ENCODE peak calls at places on chromosomes 3 and 15, in seven cellular contexts. Y, I, J, W, U, N and H are unnamed samples.
A peak's percentile ranks its signal among the peaks of the same experiment; 100 is the strongest.

GRCh38 chr15:36390491-36390890 is 188.9 kb upstream of the CDIN1 start:
- DNase-seq in Y (no peak), I (no peak), J (no peak), W (no peak), U (no peak), N (no peak), H (no peak)

GRCh38 chr3:197026481-197026866 is 3.1 kb downstream of the MELTF start:
- DNase-seq in Y (peak; percentile 43), I (no peak), J (no peak), W (no peak), U (no peak), N (no peak), H (no peak)

GRCh38 chr3:138964264-138964663 is 17.2 kb downstream of the FOXL2NB start:
- DNase-seq in Y (no peak), I (no peak), J (no peak), W (no peak), U (no peak), N (no peak), H (no peak)

GRCh38 chr3:69842789-69843188 is 103.5 kb downstream of the MITF start:
- DNase-seq in Y (no peak), I (no peak), J (no peak), W (no peak), U (no peak), N (no peak), H (no peak)

GRCh38 chr15:24954783-24955548 is at the start of the genes SNRPN and SNURF:
- DNase-seq in Y (peak; percentile 78), I (peak; percentile 83), J (peak; percentile 78), W (peak; percentile 85), U (peak; percentile 12), N (peak; percentile 79), H (peak; percentile 56)

GRCh38 chr3:39810647-39811161 is 1.3 kb downstream of the MYRIP start:
- DNase-seq in Y (no peak), I (peak; percentile 39), J (no peak), W (no peak), U (no peak), N (peak; percentile 32), H (no peak)

GRCh38 chr3:134643150-134643675 is 7.6 kb downstream of the KY start:
- DNase-seq in Y (peak; percentile 37), I (no peak), J (no peak), W (no peak), U (no peak), N (peak; percentile 25), H (no peak)

GRCh38 chr15:86231864-86232801 is 152.5 kb downstream of the AGBL1 start:
- DNase-seq in Y (peak; percentile 66), I (peak; percentile 75), J (no peak), W (peak; percentile 52), U (peak; percentile 8), N (peak; percentile 72), H (peak; percentile 46)

GRCh38 chr15:48073881-48074280 is 46.9 kb upstream of the SLC24A5 start:
- DNase-seq in Y (no peak), I (no peak), J (no peak), W (no peak), U (no peak), N (no peak), H (no peak)

GRCh38 chr15:101441706-101442105 is 47.8 kb downstream of the PCSK6 start:
- DNase-seq in Y (peak; percentile 22), I (no peak), J (no peak), W (no peak), U (no peak), N (no peak), H (no peak)

GRCh38 chr3:99709686-99710085 is 71.3 kb downstream of the COL8A1 start:
- DNase-seq in Y (no peak), I (no peak), J (no peak), W (no peak), U (peak; percentile 35), N (no peak), H (no peak)

GRCh38 chr3:134601539-134602439 is 49.0 kb downstream of the KY start:
- DNase-seq in Y (peak; percentile 71), I (peak; percentile 94), J (peak; percentile 70), W (peak; percentile 80), U (peak; percentile 90), N (peak; percentile 84), H (peak; percentile 85)

GRCh38 chr3:178810173-178810572 is 261.4 kb downstream of the ZMAT3 start:
- DNase-seq in Y (no peak), I (peak; percentile 29), J (no peak), W (no peak), U (no peak), N (no peak), H (no peak)

GRCh38 chr15:50304856-50305255 is 39.3 kb upstream of the HDC start:
- DNase-seq in Y (no peak), I (no peak), J (no peak), W (no peak), U (no peak), N (no peak), H (no peak)

GRCh38 chr3:61663728-61664492 is 102.5 kb downstream of the PTPRG start:
- DNase-seq in Y (peak; percentile 47), I (peak; percentile 95), J (peak; percentile 97), W (peak; percentile 2), U (peak; percentile 29), N (peak; percentile 58), H (no peak)

GRCh38 chr15:82298520-82298919 is 35.9 kb downstream of the SAXO2 start:
- DNase-seq in Y (no peak), I (no peak), J (no peak), W (no peak), U (no peak), N (no peak), H (no peak)

GRCh38 chr3:42031808-42032475 is 59.2 kb upstream of the TRAK1 start:
- DNase-seq in Y (no peak), I (peak; percentile 95), J (peak; percentile 63), W (peak; percentile 62), U (peak; percentile 70), N (no peak), H (no peak)

GRCh38 chr15:61759639-61760038 is 300.6 kb downstream of the VPS13C start:
- DNase-seq in Y (no peak), I (no peak), J (no peak), W (no peak), U (no peak), N (no peak), H (no peak)

GRCh38 chr3:38397320-38397719 is 50.7 kb downstream of the XYLB start:
- DNase-seq in Y (peak; percentile 74), I (peak; percentile 63), J (peak; percentile 47), W (peak; percentile 40), U (peak; percentile 42), N (peak; percentile 60), H (peak; percentile 54)

DNA sequence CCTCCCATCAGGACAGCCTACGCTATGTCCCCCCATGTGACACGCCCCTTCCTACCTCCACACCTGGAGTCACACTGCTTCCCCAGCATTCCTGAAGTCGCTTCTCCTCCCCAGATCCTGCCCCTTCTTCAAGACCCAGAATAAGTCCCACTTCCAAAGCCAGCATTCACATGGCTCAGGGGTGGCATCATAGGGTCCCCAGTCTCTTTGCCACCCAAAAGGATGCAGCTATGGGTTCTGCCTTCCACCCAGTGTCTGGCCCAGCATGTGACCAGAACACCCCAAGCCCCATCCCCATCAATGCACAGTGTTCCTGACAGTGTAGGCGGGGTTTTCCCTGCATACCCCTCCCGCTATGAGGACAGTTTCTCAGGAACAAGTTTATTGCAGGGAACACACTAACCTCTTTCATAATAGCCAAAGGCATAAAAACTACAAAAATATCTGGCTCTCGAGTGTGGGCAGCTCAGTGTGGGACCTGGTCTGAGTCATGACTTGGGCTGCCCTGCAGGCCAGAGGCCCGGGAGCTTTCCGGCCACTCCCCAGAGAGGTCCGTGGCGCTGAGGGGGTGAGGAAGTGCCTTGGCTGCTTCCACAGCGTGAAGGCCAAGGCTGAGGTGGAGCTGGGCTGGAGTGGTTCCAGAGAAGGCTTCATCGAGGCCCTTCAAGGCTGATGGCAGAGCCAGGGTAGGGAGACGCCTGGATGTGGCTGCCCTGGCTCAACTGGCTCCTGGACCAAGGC is 5.8 kb downstream of the ISLR start:
- DNase-seq in Y (no peak), I (no peak), J (peak; percentile 86), W (peak; percentile 84), U (peak; percentile 52), N (no peak), H (no peak)
- H3K4me1 ChIP-seq in Y (no peaks in the 10 kb centered on the region), I (no peaks in the 10 kb centered on the region), J (peaks cover 26% of the 10 kb centered on the region), W (peaks cover 65% of the 10 kb centered on the region), U (no peaks in the 10 kb centered on the region), N (no peaks in the 10 kb centered on the region), H (peaks cover 9% of the 10 kb centered on the region)

GRCh38 chr15:89907289-89907688 is 5.5 kb downstream of the ARPIN start:
- DNase-seq in Y (no peak), I (no peak), J (peak; percentile 34), W (no peak), U (no peak), N (no peak), H (no peak)
- H3K23ac ChIP-seq in Y (no peak overlapping the region), I (no peak overlapping the region), J (no peak overlapping the region), W (no peak overlapping the region), U (no peak overlapping the region), N (no peak overlapping the region), H (no peak overlapping the region)

GRCh38 chr3:155369244-155369643 is 75.8 kb upstream of the STRIT1 start:
- DNase-seq in Y (no peak), I (no peak), J (no peak), W (no peak), U (no peak), N (no peak), H (no peak)

GRCh38 chr3:155369735-155370134 is 76.3 kb upstream of the STRIT1 start:
- DNase-seq in Y (no peak), I (no peak), J (no peak), W (no peak), U (no peak), N (no peak), H (no peak)

GRCh38 chr3:155370198-155370597 is 76.7 kb upstream of the STRIT1 start:
- DNase-seq in Y (no peak), I (no peak), J (no peak), W (no peak), U (no peak), N (no peak), H (no peak)

GRCh38 chr3:155365178-155365783 is 71.8 kb upstream of the STRIT1 start:
- DNase-seq in Y (no peak), I (no peak), J (no peak), W (no peak), U (no peak), N (no peak), H (no peak)

DNA sequence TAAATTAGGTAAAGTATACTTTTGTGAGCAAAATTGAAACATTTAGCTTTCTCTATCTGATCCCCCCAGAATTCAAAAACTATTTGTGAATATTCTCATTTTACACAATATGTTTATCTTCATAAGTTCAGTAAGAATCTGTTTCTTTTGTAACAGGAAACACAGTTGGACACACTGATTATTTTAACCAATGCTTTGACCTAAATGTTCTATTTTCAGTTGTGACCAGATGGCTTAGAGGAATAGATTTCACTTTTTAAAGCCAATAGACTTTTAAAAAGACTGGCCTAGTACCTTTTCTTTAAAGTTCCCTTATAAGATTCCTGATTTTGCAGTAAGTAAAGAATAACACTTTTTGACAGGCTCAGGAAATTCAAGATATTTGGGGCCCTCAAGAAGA is 74.0 kb upstream of the STRIT1 start:
- DNase-seq in Y (no peak), I (no peak), J (no peak), W (no peak), U (no peak), N (no peak), H (no peak)
- H3K4me1 ChIP-seq in Y (peaks cover 12% of the 10 kb centered on the region), I (peaks cover 4% of the 10 kb centered on the region), J (no peaks in the 10 kb centered on the region), W (no peaks in the 10 kb centered on the region), U (peaks cover 3% of the 10 kb centered on the region), N (peaks cover 15% of the 10 kb centered on the region), H (peaks cover 5% of the 10 kb centered on the region)

DNA sequence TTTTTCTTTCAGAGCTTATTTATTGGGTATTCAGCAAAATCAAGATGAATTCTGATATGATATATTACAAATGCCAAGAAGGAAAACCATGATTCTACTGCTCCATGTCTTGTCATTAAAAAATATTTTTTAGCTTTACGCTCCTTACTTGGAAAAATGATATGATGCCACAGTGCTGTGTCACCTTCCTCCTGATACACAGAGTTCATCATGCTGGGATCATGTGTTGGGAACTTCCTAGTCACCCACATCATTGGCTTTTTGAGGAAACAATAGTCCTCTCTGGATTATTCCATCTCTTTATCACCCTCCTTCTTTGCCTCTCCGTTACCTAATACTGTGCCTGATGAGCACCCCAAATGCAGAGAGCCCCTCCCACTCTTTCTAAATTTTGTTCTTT is 94.3 kb upstream of the PFN2 start:
- DNase-seq in Y (no peak), I (no peak), J (peak; percentile 52), W (no peak), U (no peak), N (no peak), H (no peak)
- H3K23ac ChIP-seq in Y (no peak overlapping the region), I (no peak overlapping the region), J (no peak overlapping the region), W (no peak overlapping the region), U (no peak overlapping the region), N (no peak overlapping the region), H (no peak overlapping the region)